ENCODE peak calls at places on chromosomes 6 and 20, in nine cellular contexts. One of them, this sample, is unnamed.

GRCh38 chr6:2429460-2429859 is 184.1 kb upstream of the GMDS start:
- DNase-seq in aorta: no peak
- DNase-seq in HFF-Myc: no peak
- DNase-seq in A673: no peak
- DNase-seq in CD8-positive, alpha-beta memory T cell: no peak
- DNase-seq in fibroblast of the aortic adventitia: no peak
- DNase-seq in choroid plexus epithelial cell: no peak
- DNase-seq in cardiac fibroblast: no peak
- DNase-seq in stomach: no peak
- DNase-seq in this sample: no peak

GRCh38 chr6:127634178-127634577 is 57.2 kb downstream of the C6orf58 start:
- DNase-seq in stomach: no peak
- DNase-seq in aorta: no peak
- DNase-seq in cardiac fibroblast: no peak
- DNase-seq in A673: no peak
- DNase-seq in CD8-positive, alpha-beta memory T cell: no peak
- DNase-seq in HFF-Myc: no peak
- DNase-seq in fibroblast of the aortic adventitia: no peak
- DNase-seq in choroid plexus epithelial cell: no peak
- DNase-seq in this sample: no peak

GRCh38 chr6:33692760-33693158 is 18.7 kb downstream of the UQCC2 start:
- DNase-seq in CD8-positive, alpha-beta memory T cell: peak; percentile 77
- DNase-seq in HFF-Myc: no peak
- DNase-seq in stomach: peak; percentile 51
- DNase-seq in cardiac fibroblast: peak; percentile 38
- DNase-seq in aorta: no peak
- DNase-seq in fibroblast of the aortic adventitia: no peak
- DNase-seq in choroid plexus epithelial cell: no peak
- DNase-seq in A673: no peak
- DNase-seq in this sample: no peak

GRCh38 chr6:107776415-107776814 is 47.7 kb downstream of the SCML4 start:
- DNase-seq in fibroblast of the aortic adventitia: no peak
- DNase-seq in stomach: no peak
- DNase-seq in cardiac fibroblast: no peak
- DNase-seq in A673: no peak
- DNase-seq in HFF-Myc: no peak
- DNase-seq in aorta: no peak
- DNase-seq in choroid plexus epithelial cell: no peak
- DNase-seq in CD8-positive, alpha-beta memory T cell: no peak
- DNase-seq in this sample: no peak

GRCh38 chr6:154980273-154981070 is 14.6 kb upstream of the TIAM2 start:
- DNase-seq in choroid plexus epithelial cell: no peak
- DNase-seq in cardiac fibroblast: no peak
- DNase-seq in HFF-Myc: no peak
- DNase-seq in A673: no peak
- DNase-seq in fibroblast of the aortic adventitia: no peak
- DNase-seq in CD8-positive, alpha-beta memory T cell: no peak
- DNase-seq in aorta: no peak
- DNase-seq in stomach: no peak
- DNase-seq in this sample: no peak

GRCh38 chr6:4134841-4135664 is at the start of gene ECI2:
- DNase-seq in choroid plexus epithelial cell: peak; percentile 43
- DNase-seq in stomach: peak; percentile 65
- DNase-seq in CD8-positive, alpha-beta memory T cell: no peak
- DNase-seq in cardiac fibroblast: no peak
- DNase-seq in HFF-Myc: no peak
- DNase-seq in aorta: peak; percentile 90
- DNase-seq in fibroblast of the aortic adventitia: peak; percentile 40
- DNase-seq in A673: peak; percentile 56
- DNase-seq in this sample: no peak

GRCh38 chr6:146598785-146599405 is at the start of gene ADGB:
- DNase-seq in HFF-Myc: no peak
- DNase-seq in A673: peak; percentile 17
- DNase-seq in choroid plexus epithelial cell: peak; percentile 69
- DNase-seq in aorta: peak; percentile 86
- DNase-seq in CD8-positive, alpha-beta memory T cell: no peak
- DNase-seq in stomach: peak; percentile 45
- DNase-seq in fibroblast of the aortic adventitia: peak; percentile 27
- DNase-seq in cardiac fibroblast: peak; percentile 69
- DNase-seq in this sample: peak; percentile 80

GRCh38 chr6:77038801-77039200 is 424.5 kb downstream of the HTR1B start:
- DNase-seq in choroid plexus epithelial cell: peak; percentile 64
- DNase-seq in A673: no peak
- DNase-seq in stomach: no peak
- DNase-seq in aorta: no peak
- DNase-seq in cardiac fibroblast: peak; percentile 34
- DNase-seq in HFF-Myc: no peak
- DNase-seq in fibroblast of the aortic adventitia: peak; percentile 47
- DNase-seq in CD8-positive, alpha-beta memory T cell: no peak
- DNase-seq in this sample: no peak

GRCh38 chr6:117615981-117616961 is 14.0 kb upstream of the GOPC start:
- DNase-seq in fibroblast of the aortic adventitia: peak; percentile 7
- DNase-seq in HFF-Myc: no peak
- DNase-seq in choroid plexus epithelial cell: peak; percentile 77
- DNase-seq in aorta: no peak
- DNase-seq in cardiac fibroblast: no peak
- DNase-seq in CD8-positive, alpha-beta memory T cell: peak; percentile 62
- DNase-seq in stomach: no peak
- DNase-seq in A673: no peak
- DNase-seq in this sample: no peak

GRCh38 chr20:34516874-34517542 is 786 bp downstream of the DYNLRB1 start:
- DNase-seq in A673: peak; percentile 56
- DNase-seq in aorta: peak; percentile 77
- DNase-seq in CD8-positive, alpha-beta memory T cell: no peak
- DNase-seq in HFF-Myc: no peak
- DNase-seq in choroid plexus epithelial cell: peak; percentile 27
- DNase-seq in stomach: no peak
- DNase-seq in fibroblast of the aortic adventitia: peak; percentile 20
- DNase-seq in cardiac fibroblast: no peak
- DNase-seq in this sample: peak; percentile 34

GRCh38 chr6:153099636-153100035 is 31.4 kb downstream of the RGS17 start:
- DNase-seq in choroid plexus epithelial cell: no peak
- DNase-seq in HFF-Myc: no peak
- DNase-seq in A673: no peak
- DNase-seq in cardiac fibroblast: no peak
- DNase-seq in aorta: no peak
- DNase-seq in fibroblast of the aortic adventitia: no peak
- DNase-seq in CD8-positive, alpha-beta memory T cell: no peak
- DNase-seq in stomach: no peak
- DNase-seq in this sample: no peak

GRCh38 chr20:547394-547793 is 3.8 kb upstream of the CSNK2A1 start:
- DNase-seq in CD8-positive, alpha-beta memory T cell: no peak
- DNase-seq in aorta: no peak
- DNase-seq in fibroblast of the aortic adventitia: no peak
- DNase-seq in choroid plexus epithelial cell: no peak
- DNase-seq in HFF-Myc: no peak
- DNase-seq in cardiac fibroblast: no peak
- DNase-seq in A673: no peak
- DNase-seq in stomach: no peak
- DNase-seq in this sample: no peak

GRCh38 chr20:58893355-58894151 is 41.0 kb downstream of the GNAS start:
- DNase-seq in CD8-positive, alpha-beta memory T cell: no peak
- DNase-seq in A673: no peak
- DNase-seq in HFF-Myc: no peak
- DNase-seq in aorta: peak; percentile 51
- DNase-seq in stomach: no peak
- DNase-seq in cardiac fibroblast: no peak
- DNase-seq in choroid plexus epithelial cell: no peak
- DNase-seq in fibroblast of the aortic adventitia: no peak
- DNase-seq in this sample: no peak

GRCh38 chr6:43308101-43308989 is at the start of gene CRIP3:
- DNase-seq in A673: peak; percentile 56
- DNase-seq in cardiac fibroblast: peak; percentile 65
- DNase-seq in HFF-Myc: no peak
- DNase-seq in aorta: peak; percentile 82
- DNase-seq in choroid plexus epithelial cell: peak; percentile 44
- DNase-seq in CD8-positive, alpha-beta memory T cell: peak; percentile 28
- DNase-seq in fibroblast of the aortic adventitia: peak; percentile 70
- DNase-seq in stomach: peak; percentile 34
- DNase-seq in this sample: peak; percentile 57

GRCh38 chr6:13413466-13413862 is 73.9 kb downstream of the GFOD1 start:
- DNase-seq in CD8-positive, alpha-beta memory T cell: no peak
- DNase-seq in choroid plexus epithelial cell: peak; percentile 71
- DNase-seq in fibroblast of the aortic adventitia: peak; percentile 83
- DNase-seq in cardiac fibroblast: peak; percentile 86
- DNase-seq in A673: no peak
- DNase-seq in HFF-Myc: no peak
- DNase-seq in aorta: peak; percentile 81
- DNase-seq in stomach: no peak
- DNase-seq in this sample: no peak

GRCh38 chr6:116253188-116253504 is 729 bp downstream of the TSPYL4 start:
- DNase-seq in fibroblast of the aortic adventitia: no peak
- DNase-seq in cardiac fibroblast: no peak
- DNase-seq in stomach: no peak
- DNase-seq in choroid plexus epithelial cell: no peak
- DNase-seq in HFF-Myc: no peak
- DNase-seq in aorta: no peak
- DNase-seq in CD8-positive, alpha-beta memory T cell: no peak
- DNase-seq in A673: no peak
- DNase-seq in this sample: no peak

GRCh38 chr6:53391170-53391569 is 42.4 kb upstream of the ELOVL5 start:
- DNase-seq in choroid plexus epithelial cell: peak; percentile 24
- DNase-seq in fibroblast of the aortic adventitia: no peak
- DNase-seq in stomach: no peak
- DNase-seq in A673: no peak
- DNase-seq in HFF-Myc: no peak
- DNase-seq in aorta: no peak
- DNase-seq in cardiac fibroblast: no peak
- DNase-seq in CD8-positive, alpha-beta memory T cell: no peak
- DNase-seq in this sample: no peak

GRCh38 chr20:18276821-18277220 is 11.5 kb upstream of the ZNF133 start:
- DNase-seq in fibroblast of the aortic adventitia: peak; percentile 76
- DNase-seq in HFF-Myc: peak; percentile 40
- DNase-seq in choroid plexus epithelial cell: peak; percentile 88
- DNase-seq in cardiac fibroblast: peak; percentile 79
- DNase-seq in A673: peak; percentile 75
- DNase-seq in stomach: peak; percentile 79
- DNase-seq in aorta: no peak
- DNase-seq in CD8-positive, alpha-beta memory T cell: peak; percentile 24
- DNase-seq in this sample: peak; percentile 73

GRCh38 chr6:149852180-149852579 is 12.0 kb downstream of the LRP11 start:
- DNase-seq in choroid plexus epithelial cell: peak; percentile 74
- DNase-seq in fibroblast of the aortic adventitia: peak; percentile 62
- DNase-seq in A673: peak; percentile 90
- DNase-seq in HFF-Myc: no peak
- DNase-seq in cardiac fibroblast: peak; percentile 82
- DNase-seq in aorta: no peak
- DNase-seq in stomach: no peak
- DNase-seq in CD8-positive, alpha-beta memory T cell: no peak
- DNase-seq in this sample: no peak

GRCh38 chr6:31947070-31947675 is 1.3 kb downstream of the CFB start:
- DNase-seq in CD8-positive, alpha-beta memory T cell: no peak
- DNase-seq in aorta: peak; percentile 74
- DNase-seq in stomach: no peak
- DNase-seq in choroid plexus epithelial cell: no peak
- DNase-seq in HFF-Myc: no peak
- DNase-seq in cardiac fibroblast: no peak
- DNase-seq in fibroblast of the aortic adventitia: no peak
- DNase-seq in A673: no peak
- DNase-seq in this sample: no peak
- H3K4me3 ChIP-seq in CD8-positive, alpha-beta memory T cell: no peak overlapping the region
- H3K4me3 ChIP-seq in aorta: no peak overlapping the region
- H3K4me3 ChIP-seq in stomach: no peak overlapping the region
- H3K4me3 ChIP-seq in choroid plexus epithelial cell: no peak overlapping the region
- H3K4me3 ChIP-seq in HFF-Myc: no peak overlapping the region
- H3K4me3 ChIP-seq in cardiac fibroblast: no peak overlapping the region
- H3K4me3 ChIP-seq in fibroblast of the aortic adventitia: no peak overlapping the region
- H3K4me3 ChIP-seq in A673: no peak overlapping the region
- H3K4me3 ChIP-seq in this sample: no peak overlapping the region

DNA sequence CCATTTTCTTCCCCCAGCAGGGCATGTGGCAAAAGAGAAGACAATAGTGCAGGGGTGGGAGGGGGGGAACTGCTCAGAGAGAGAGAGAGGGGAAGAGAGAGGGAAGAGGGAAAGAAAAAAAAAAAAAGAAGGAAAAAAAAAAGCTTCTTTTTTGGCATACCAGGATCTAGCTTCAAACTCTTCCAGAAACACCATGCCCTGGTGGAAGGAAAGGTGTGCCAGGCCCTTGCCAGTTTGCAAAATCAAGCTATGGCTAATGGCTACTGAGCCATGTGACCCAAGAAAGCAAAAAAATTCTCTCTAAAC is 326 bp downstream of the ZMYND8 start:
- DNase-seq in aorta: no peak
- DNase-seq in choroid plexus epithelial cell: no peak
- DNase-seq in HFF-Myc: no peak
- DNase-seq in fibroblast of the aortic adventitia: no peak
- DNase-seq in cardiac fibroblast: no peak
- DNase-seq in CD8-positive, alpha-beta memory T cell: no peak
- DNase-seq in A673: no peak
- DNase-seq in stomach: no peak
- DNase-seq in this sample: no peak
- H3K4me3 ChIP-seq in aorta: no peak overlapping the region
- H3K4me3 ChIP-seq in choroid plexus epithelial cell: peak overlapping the region; percentile 55
- H3K4me3 ChIP-seq in HFF-Myc: peak overlapping the region; percentile 53
- H3K4me3 ChIP-seq in fibroblast of the aortic adventitia: peak overlapping the region; percentile 61
- H3K4me3 ChIP-seq in cardiac fibroblast: peak overlapping the region; percentile 32
- H3K4me3 ChIP-seq in CD8-positive, alpha-beta memory T cell: peak overlapping the region; percentile 68
- H3K4me3 ChIP-seq in A673: peak overlapping the region; percentile 32
- H3K4me3 ChIP-seq in stomach: peak overlapping the region; percentile 14
- H3K4me3 ChIP-seq in this sample: peak overlapping the region; percentile 68

DNA sequence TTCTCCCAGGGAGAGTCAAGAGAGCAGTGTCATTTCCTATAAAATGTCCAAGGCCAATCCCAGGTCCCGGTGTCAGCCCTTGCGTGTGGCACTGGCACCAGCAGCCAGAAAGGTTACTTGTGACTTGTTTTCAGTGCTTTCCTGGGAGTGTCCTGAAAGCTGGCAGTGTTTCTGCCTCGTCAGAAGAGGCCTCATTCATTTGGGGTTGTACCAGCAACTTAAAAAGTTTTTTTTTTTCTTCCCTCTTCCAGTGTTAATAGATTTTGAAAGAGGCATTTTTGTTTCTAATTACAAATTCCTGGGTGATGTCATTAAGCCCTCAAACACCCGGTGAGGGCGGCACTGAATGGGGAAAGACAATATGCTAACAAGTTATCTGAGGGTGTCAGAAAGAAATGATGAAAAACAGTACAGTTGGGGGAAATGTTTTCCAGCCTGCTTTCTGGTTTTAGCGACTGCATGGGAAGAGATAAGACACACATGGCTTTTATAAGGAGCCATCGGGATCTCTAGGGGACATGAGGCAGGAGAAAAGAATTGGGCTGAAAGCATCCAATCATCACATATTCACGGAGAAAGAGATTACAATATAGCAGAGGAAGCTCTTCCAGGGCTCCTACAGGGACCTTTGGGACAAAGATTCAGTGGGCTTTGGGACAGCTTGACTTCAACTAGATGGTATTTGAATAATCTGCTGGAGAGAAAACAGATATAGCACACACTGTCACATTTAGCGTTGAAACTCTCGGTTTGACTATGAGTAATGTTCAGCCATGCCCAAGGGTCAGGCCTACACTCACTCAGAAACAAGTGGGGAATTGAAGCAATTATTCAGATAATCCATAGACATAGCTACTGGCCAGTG is 153.0 kb downstream of the BCAS1 start:
- DNase-seq in cardiac fibroblast: peak; percentile 92
- DNase-seq in A673: peak; percentile 93
- DNase-seq in stomach: peak; percentile 44
- DNase-seq in choroid plexus epithelial cell: peak; percentile 62
- DNase-seq in fibroblast of the aortic adventitia: peak; percentile 97
- DNase-seq in aorta: peak; percentile 79
- DNase-seq in CD8-positive, alpha-beta memory T cell: no peak
- DNase-seq in HFF-Myc: no peak
- DNase-seq in this sample: peak; percentile 57
- H3K4me3 ChIP-seq in cardiac fibroblast: no peak overlapping the region
- H3K4me3 ChIP-seq in A673: no peak overlapping the region
- H3K4me3 ChIP-seq in stomach: no peak overlapping the region
- H3K4me3 ChIP-seq in choroid plexus epithelial cell: no peak overlapping the region
- H3K4me3 ChIP-seq in fibroblast of the aortic adventitia: no peak overlapping the region
- H3K4me3 ChIP-seq in aorta: no peak overlapping the region
- H3K4me3 ChIP-seq in CD8-positive, alpha-beta memory T cell: no peak overlapping the region
- H3K4me3 ChIP-seq in HFF-Myc: no peak overlapping the region
- H3K4me3 ChIP-seq in this sample: peak overlapping the region; percentile 4

GRCh38 chr6:40588070-40588384 is 863 bp upstream of the LRFN2 start:
- DNase-seq in aorta: no peak
- DNase-seq in stomach: no peak
- DNase-seq in CD8-positive, alpha-beta memory T cell: no peak
- DNase-seq in fibroblast of the aortic adventitia: no peak
- DNase-seq in choroid plexus epithelial cell: no peak
- DNase-seq in HFF-Myc: no peak
- DNase-seq in A673: no peak
- DNase-seq in cardiac fibroblast: no peak
- DNase-seq in this sample: no peak
- H3K4me3 ChIP-seq in aorta: no peak overlapping the region
- H3K4me3 ChIP-seq in stomach: peak overlapping the region; percentile 45
- H3K4me3 ChIP-seq in CD8-positive, alpha-beta memory T cell: no peak overlapping the region
- H3K4me3 ChIP-seq in fibroblast of the aortic adventitia: no peak overlapping the region
- H3K4me3 ChIP-seq in choroid plexus epithelial cell: no peak overlapping the region
- H3K4me3 ChIP-seq in HFF-Myc: peak overlapping the region; percentile 28
- H3K4me3 ChIP-seq in A673: peak overlapping the region; percentile 90
- H3K4me3 ChIP-seq in cardiac fibroblast: no peak overlapping the region
- H3K4me3 ChIP-seq in this sample: peak overlapping the region; percentile 97